ENCODE peak calls at places on chromosome 5, in seven cellular contexts. One of them, this sample, is unnamed.

GRCh38 chr5:80763873-80764647 is 109.3 kb upstream of the DHFR start:
- DNase-seq in tibial nerve: no peak
- DNase-seq in A549: no peak
- DNase-seq in HepG2: no peak
- DNase-seq in ovary: no peak
- DNase-seq in transverse colon: no peak
- DNase-seq in sigmoid colon: no peak
- DNase-seq in this sample: no peak

GRCh38 chr5:2138896-2139295 is 256.2 kb upstream of the IRX4 start:
- DNase-seq in tibial nerve: no peak
- DNase-seq in A549: no peak
- DNase-seq in HepG2: no peak
- DNase-seq in ovary: no peak
- DNase-seq in transverse colon: no peak
- DNase-seq in sigmoid colon: no peak
- DNase-seq in this sample: no peak

GRCh38 chr5:112420111-112420864 is 1.2 kb upstream of the EPB41L4A start:
- DNase-seq in tibial nerve: peak; percentile 80
- DNase-seq in A549: peak; percentile 86
- DNase-seq in HepG2: peak; percentile 41
- DNase-seq in ovary: peak; percentile 72
- DNase-seq in transverse colon: peak; percentile 87
- DNase-seq in sigmoid colon: peak; percentile 88
- DNase-seq in this sample: peak; percentile 88

GRCh38 chr5:133147411-133147810 is 95.6 kb downstream of the HSPA4 start:
- DNase-seq in tibial nerve: peak; percentile 18
- DNase-seq in A549: no peak
- DNase-seq in HepG2: no peak
- DNase-seq in ovary: no peak
- DNase-seq in transverse colon: no peak
- DNase-seq in sigmoid colon: no peak
- DNase-seq in this sample: no peak

GRCh38 chr5:28374492-28374934 is 1336.1 kb upstream of the CDH9 start:
- DNase-seq in tibial nerve: no peak
- DNase-seq in A549: peak; percentile 6
- DNase-seq in HepG2: no peak
- DNase-seq in ovary: no peak
- DNase-seq in transverse colon: no peak
- DNase-seq in sigmoid colon: no peak
- DNase-seq in this sample: no peak

GRCh38 chr5:40395241-40395640 is 284.5 kb upstream of the PTGER4 start:
- DNase-seq in tibial nerve: no peak
- DNase-seq in A549: no peak
- DNase-seq in HepG2: no peak
- DNase-seq in ovary: no peak
- DNase-seq in transverse colon: no peak
- DNase-seq in sigmoid colon: no peak
- DNase-seq in this sample: no peak

GRCh38 chr5:172764861-172765765 is 5.9 kb downstream of the DUSP1 start:
- DNase-seq in tibial nerve: peak; percentile 98
- DNase-seq in A549: peak; percentile 98
- DNase-seq in HepG2: peak; percentile 99
- DNase-seq in ovary: peak; percentile 89
- DNase-seq in transverse colon: peak; percentile 95
- DNase-seq in sigmoid colon: peak; percentile 98
- DNase-seq in this sample: peak; percentile 96

GRCh38 chr5:112717506-112718082 is 20.1 kb upstream of the APC start:
- DNase-seq in tibial nerve: no peak
- DNase-seq in A549: no peak
- DNase-seq in HepG2: no peak
- DNase-seq in ovary: no peak
- DNase-seq in transverse colon: no peak
- DNase-seq in sigmoid colon: no peak
- DNase-seq in this sample: no peak

GRCh38 chr5:59829389-59829788 is 64.1 kb downstream of the PDE4D start:
- DNase-seq in tibial nerve: no peak
- DNase-seq in A549: no peak
- DNase-seq in HepG2: no peak
- DNase-seq in ovary: no peak
- DNase-seq in transverse colon: no peak
- DNase-seq in sigmoid colon: no peak
- DNase-seq in this sample: no peak

GRCh38 chr5:59756373-59757035 is 137.0 kb downstream of the PDE4D start:
- DNase-seq in tibial nerve: no peak
- DNase-seq in A549: no peak
- DNase-seq in HepG2: peak; percentile 75
- DNase-seq in ovary: no peak
- DNase-seq in transverse colon: peak; percentile 54
- DNase-seq in sigmoid colon: no peak
- DNase-seq in this sample: no peak

GRCh38 chr5:76081811-76082783 is 1.1 kb upstream of the SV2C start:
- DNase-seq in tibial nerve: no peak
- DNase-seq in A549: no peak
- DNase-seq in HepG2: no peak
- DNase-seq in ovary: no peak
- DNase-seq in transverse colon: no peak
- DNase-seq in sigmoid colon: no peak
- DNase-seq in this sample: no peak

GRCh38 chr5:54671111-54671531 is 153.6 kb downstream of the SNX18 start:
- DNase-seq in tibial nerve: no peak
- DNase-seq in A549: no peak
- DNase-seq in HepG2: no peak
- DNase-seq in ovary: no peak
- DNase-seq in transverse colon: no peak
- DNase-seq in sigmoid colon: no peak
- DNase-seq in this sample: no peak
- H3K4me1 ChIP-seq in tibial nerve: peaks cover 39% of the 10 kb centered on the region
- H3K4me1 ChIP-seq in A549: no peaks in the 10 kb centered on the region
- H3K4me1 ChIP-seq in HepG2: no peaks in the 10 kb centered on the region
- H3K4me1 ChIP-seq in ovary: peaks cover 8% of the 10 kb centered on the region
- H3K4me1 ChIP-seq in transverse colon: no peaks in the 10 kb centered on the region
- H3K4me1 ChIP-seq in sigmoid colon: peaks cover 23% of the 10 kb centered on the region
- H3K4me1 ChIP-seq in this sample: peaks cover 29% of the 10 kb centered on the region

GRCh38 chr5:148788636-148789035 is 37.8 kb upstream of the ADRB2 start:
- DNase-seq in tibial nerve: no peak
- DNase-seq in A549: no peak
- DNase-seq in HepG2: no peak
- DNase-seq in ovary: no peak
- DNase-seq in transverse colon: no peak
- DNase-seq in sigmoid colon: no peak
- DNase-seq in this sample: no peak

GRCh38 chr5:148790545-148791333 is 35.7 kb upstream of the ADRB2 start:
- DNase-seq in tibial nerve: no peak
- DNase-seq in A549: no peak
- DNase-seq in HepG2: no peak
- DNase-seq in ovary: no peak
- DNase-seq in transverse colon: no peak
- DNase-seq in sigmoid colon: no peak
- DNase-seq in this sample: no peak

GRCh38 chr5:148791696-148792095 is 34.7 kb upstream of the ADRB2 start:
- DNase-seq in tibial nerve: no peak
- DNase-seq in A549: no peak
- DNase-seq in HepG2: no peak
- DNase-seq in ovary: no peak
- DNase-seq in transverse colon: no peak
- DNase-seq in sigmoid colon: no peak
- DNase-seq in this sample: no peak

GRCh38 chr5:148792649-148793048 is 33.8 kb upstream of the ADRB2 start:
- DNase-seq in tibial nerve: no peak
- DNase-seq in A549: no peak
- DNase-seq in HepG2: no peak
- DNase-seq in ovary: no peak
- DNase-seq in transverse colon: no peak
- DNase-seq in sigmoid colon: no peak
- DNase-seq in this sample: no peak

GRCh38 chr5:148791334-148791667 is 35.1 kb upstream of the ADRB2 start:
- DNase-seq in tibial nerve: no peak
- DNase-seq in A549: no peak
- DNase-seq in HepG2: no peak
- DNase-seq in ovary: no peak
- DNase-seq in transverse colon: no peak
- DNase-seq in sigmoid colon: no peak
- DNase-seq in this sample: no peak
- TF ChIP-seq EP300 in tibial nerve: no peak
- TF ChIP-seq EP300 in A549: no peak
- TF ChIP-seq EP300 in HepG2: no peak
- TF ChIP-seq EP300 in ovary: no peak
- TF ChIP-seq EP300 in transverse colon: no peak
- TF ChIP-seq EP300 in sigmoid colon: no peak
- TF ChIP-seq EP300 in this sample: no peak

GRCh38 chr5:170293273-170293672 is 4.3 kb downstream of the LCP2 start:
- DNase-seq in tibial nerve: no peak
- DNase-seq in A549: no peak
- DNase-seq in HepG2: no peak
- DNase-seq in ovary: no peak
- DNase-seq in transverse colon: peak; percentile 69
- DNase-seq in sigmoid colon: peak; percentile 69
- DNase-seq in this sample: no peak
- H3K4me1 ChIP-seq in tibial nerve: peaks cover 19% of the 10 kb centered on the region
- H3K4me1 ChIP-seq in A549: no peaks in the 10 kb centered on the region
- H3K4me1 ChIP-seq in HepG2: no peaks in the 10 kb centered on the region
- H3K4me1 ChIP-seq in ovary: peaks cover 6% of the 10 kb centered on the region
- H3K4me1 ChIP-seq in transverse colon: no peaks in the 10 kb centered on the region
- H3K4me1 ChIP-seq in sigmoid colon: peaks cover 7% of the 10 kb centered on the region
- H3K4me1 ChIP-seq in this sample: peaks cover 57% of the 10 kb centered on the region

DNA sequence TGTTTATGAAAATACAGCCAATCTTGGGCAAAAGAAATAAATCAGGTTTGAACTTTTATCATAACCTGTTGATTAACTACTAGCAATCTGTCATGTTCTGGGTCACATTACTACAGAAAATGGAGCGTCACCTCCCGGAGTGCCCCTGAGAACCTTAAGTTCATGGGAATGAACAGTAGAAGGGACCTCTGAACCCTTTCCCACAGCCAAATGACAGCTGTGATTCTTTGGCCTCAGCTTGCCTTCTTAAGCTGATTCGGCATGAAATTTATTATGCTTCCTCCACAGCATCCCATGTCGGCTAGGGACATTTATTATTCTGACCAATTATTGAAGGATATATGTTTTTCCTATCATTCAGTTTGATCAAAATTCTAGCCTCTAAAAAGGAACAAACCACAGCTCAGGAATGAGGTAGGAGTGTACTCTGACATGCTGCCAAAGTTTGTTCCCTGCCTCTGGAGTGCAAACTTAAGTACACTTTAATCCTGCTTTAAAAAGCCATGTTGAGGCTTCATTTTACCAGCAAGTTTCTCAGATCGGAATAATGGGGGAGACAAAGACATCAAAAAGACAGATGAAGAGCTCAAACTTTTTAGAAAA is 440.6 kb downstream of the CETN3 start:
- DNase-seq in tibial nerve: no peak
- DNase-seq in A549: no peak
- DNase-seq in HepG2: no peak
- DNase-seq in ovary: no peak
- DNase-seq in transverse colon: no peak
- DNase-seq in sigmoid colon: no peak
- DNase-seq in this sample: no peak
- TF ChIP-seq EP300 in tibial nerve: no peak
- TF ChIP-seq EP300 in A549: no peak
- TF ChIP-seq EP300 in HepG2: no peak
- TF ChIP-seq EP300 in ovary: no peak
- TF ChIP-seq EP300 in transverse colon: no peak
- TF ChIP-seq EP300 in sigmoid colon: no peak
- TF ChIP-seq EP300 in this sample: no peak

This sample was measured in stomach.